ENCODE peak calls at places on chromosomes 2 and 18, in eight cellular contexts. One of them, this sample, is unnamed.

GRCh38 chr2:196927318-196928225 is 1.1 kb upstream of the PGAP1 start:
- DNase-seq in lung: no peak
- DNase-seq in SJSA1: peak
- DNase-seq in stimulated activated CD4-positive, alpha-beta T cell treated with anti-CD3 and anti-CD28 coated beads, TNF-alpha, amount 100 ng/mL, for 4 hours: no peak
- DNase-seq in naive thymus-derived CD4-positive, alpha-beta T cell: no peak
- DNase-seq in lower leg skin: no peak
- DNase-seq in sciatic nerve: no peak
- DNase-seq in NCI-H2081 treated with DMSO at 0.1 percent for 48 hours: no peak
- DNase-seq in this sample: peak

GRCh38 chr2:127790694-127791529 is 20.1 kb downstream of the WDR33 start:
- DNase-seq in SJSA1: no peak
- DNase-seq in lower leg skin: peak
- DNase-seq in sciatic nerve: no peak
- DNase-seq in naive thymus-derived CD4-positive, alpha-beta T cell: no peak
- DNase-seq in lung: no peak
- DNase-seq in NCI-H2081 treated with DMSO at 0.1 percent for 48 hours: no peak
- DNase-seq in stimulated activated CD4-positive, alpha-beta T cell treated with anti-CD3 and anti-CD28 coated beads, TNF-alpha, amount 100 ng/mL, for 4 hours: no peak
- DNase-seq in this sample: no peak

GRCh38 chr2:20992201-20992711 is 51.6 kb downstream of the APOB start:
- DNase-seq in sciatic nerve: no peak
- DNase-seq in NCI-H2081 treated with DMSO at 0.1 percent for 48 hours: no peak
- DNase-seq in lower leg skin: no peak
- DNase-seq in stimulated activated CD4-positive, alpha-beta T cell treated with anti-CD3 and anti-CD28 coated beads, TNF-alpha, amount 100 ng/mL, for 4 hours: no peak
- DNase-seq in naive thymus-derived CD4-positive, alpha-beta T cell: no peak
- DNase-seq in lung: no peak
- DNase-seq in SJSA1: no peak
- DNase-seq in this sample: peak

GRCh38 chr18:5052491-5052890 is 144.6 kb downstream of the AKAIN1 start:
- DNase-seq in SJSA1: no peak
- DNase-seq in lower leg skin: no peak
- DNase-seq in naive thymus-derived CD4-positive, alpha-beta T cell: no peak
- DNase-seq in sciatic nerve: no peak
- DNase-seq in NCI-H2081 treated with DMSO at 0.1 percent for 48 hours: no peak
- DNase-seq in stimulated activated CD4-positive, alpha-beta T cell treated with anti-CD3 and anti-CD28 coated beads, TNF-alpha, amount 100 ng/mL, for 4 hours: no peak
- DNase-seq in lung: no peak
- DNase-seq in this sample: no peak

GRCh38 chr2:287471-287885 is 413 bp downstream of the ALKAL2 start:
- DNase-seq in stimulated activated CD4-positive, alpha-beta T cell treated with anti-CD3 and anti-CD28 coated beads, TNF-alpha, amount 100 ng/mL, for 4 hours: no peak
- DNase-seq in lung: no peak
- DNase-seq in SJSA1: no peak
- DNase-seq in naive thymus-derived CD4-positive, alpha-beta T cell: no peak
- DNase-seq in sciatic nerve: no peak
- DNase-seq in NCI-H2081 treated with DMSO at 0.1 percent for 48 hours: no peak
- DNase-seq in lower leg skin: no peak
- DNase-seq in this sample: no peak

GRCh38 chr2:161946489-161947107 is 127.4 kb downstream of the DPP4 start:
- DNase-seq in lung: no peak
- DNase-seq in SJSA1: no peak
- DNase-seq in lower leg skin: no peak
- DNase-seq in NCI-H2081 treated with DMSO at 0.1 percent for 48 hours: no peak
- DNase-seq in sciatic nerve: no peak
- DNase-seq in stimulated activated CD4-positive, alpha-beta T cell treated with anti-CD3 and anti-CD28 coated beads, TNF-alpha, amount 100 ng/mL, for 4 hours: no peak
- DNase-seq in naive thymus-derived CD4-positive, alpha-beta T cell: no peak
- DNase-seq in this sample: peak

GRCh38 chr2:161030260-161031063 is 129.8 kb upstream of the TANK start:
- DNase-seq in NCI-H2081 treated with DMSO at 0.1 percent for 48 hours: no peak
- DNase-seq in stimulated activated CD4-positive, alpha-beta T cell treated with anti-CD3 and anti-CD28 coated beads, TNF-alpha, amount 100 ng/mL, for 4 hours: no peak
- DNase-seq in SJSA1: peak
- DNase-seq in sciatic nerve: no peak
- DNase-seq in naive thymus-derived CD4-positive, alpha-beta T cell: no peak
- DNase-seq in lower leg skin: no peak
- DNase-seq in lung: no peak
- DNase-seq in this sample: peak

GRCh38 chr2:69616755-69617154 is 26.8 kb downstream of the AAK1 start:
- DNase-seq in lung: no peak
- DNase-seq in stimulated activated CD4-positive, alpha-beta T cell treated with anti-CD3 and anti-CD28 coated beads, TNF-alpha, amount 100 ng/mL, for 4 hours: no peak
- DNase-seq in lower leg skin: no peak
- DNase-seq in SJSA1: no peak
- DNase-seq in sciatic nerve: no peak
- DNase-seq in NCI-H2081 treated with DMSO at 0.1 percent for 48 hours: no peak
- DNase-seq in naive thymus-derived CD4-positive, alpha-beta T cell: no peak
- DNase-seq in this sample: peak

GRCh38 chr2:12379143-12379542 is 337.6 kb upstream of the TRIB2 start:
- DNase-seq in stimulated activated CD4-positive, alpha-beta T cell treated with anti-CD3 and anti-CD28 coated beads, TNF-alpha, amount 100 ng/mL, for 4 hours: no peak
- DNase-seq in NCI-H2081 treated with DMSO at 0.1 percent for 48 hours: no peak
- DNase-seq in lower leg skin: no peak
- DNase-seq in lung: no peak
- DNase-seq in sciatic nerve: no peak
- DNase-seq in naive thymus-derived CD4-positive, alpha-beta T cell: no peak
- DNase-seq in SJSA1: no peak
- DNase-seq in this sample: no peak

GRCh38 chr2:61090386-61090921 is 24.8 kb downstream of the SANBR start:
- DNase-seq in NCI-H2081 treated with DMSO at 0.1 percent for 48 hours: no peak
- DNase-seq in SJSA1: no peak
- DNase-seq in lower leg skin: no peak
- DNase-seq in naive thymus-derived CD4-positive, alpha-beta T cell: no peak
- DNase-seq in sciatic nerve: no peak
- DNase-seq in lung: no peak
- DNase-seq in stimulated activated CD4-positive, alpha-beta T cell treated with anti-CD3 and anti-CD28 coated beads, TNF-alpha, amount 100 ng/mL, for 4 hours: no peak
- DNase-seq in this sample: no peak

GRCh38 chr2:151716721-151717120 is 17.6 kb downstream of the NEB start:
- DNase-seq in naive thymus-derived CD4-positive, alpha-beta T cell: no peak
- DNase-seq in NCI-H2081 treated with DMSO at 0.1 percent for 48 hours: no peak
- DNase-seq in SJSA1: no peak
- DNase-seq in stimulated activated CD4-positive, alpha-beta T cell treated with anti-CD3 and anti-CD28 coated beads, TNF-alpha, amount 100 ng/mL, for 4 hours: no peak
- DNase-seq in sciatic nerve: no peak
- DNase-seq in lower leg skin: no peak
- DNase-seq in lung: no peak
- DNase-seq in this sample: peak

This sample was measured in A172.